ENCODE peak calls at places on chromosomes 2 and 18, in seven cellular contexts. One of them, this sample, is unnamed.

GRCh38 chr2:217657252-217657651 is 345.5 kb downstream of the TNS1 start:
- DNase-seq in Kasumi-1: no peak
- DNase-seq in midbrain: peak; percentile 48
- DNase-seq in ureter: no peak
- DNase-seq in heart left ventricle: no peak
- DNase-seq in breast epithelium: no peak
- DNase-seq in fibroblast of lung: no peak
- DNase-seq in this sample: no peak

GRCh38 chr2:97935719-97936161 is 60.0 kb downstream of the TMEM131 start:
- DNase-seq in breast epithelium: no peak
- DNase-seq in ureter: no peak
- DNase-seq in midbrain: peak; percentile 18
- DNase-seq in heart left ventricle: no peak
- DNase-seq in fibroblast of lung: peak; percentile 63
- DNase-seq in Kasumi-1: no peak
- DNase-seq in this sample: no peak

GRCh38 chr2:160397530-160397865 is 96.1 kb downstream of the RBMS1 start:
- DNase-seq in breast epithelium: no peak
- DNase-seq in ureter: no peak
- DNase-seq in heart left ventricle: no peak
- DNase-seq in Kasumi-1: no peak
- DNase-seq in fibroblast of lung: peak; percentile 72
- DNase-seq in midbrain: no peak
- DNase-seq in this sample: no peak

GRCh38 chr2:144456680-144457079 is 63.2 kb downstream of the ZEB2 start:
- DNase-seq in breast epithelium: no peak
- DNase-seq in midbrain: no peak
- DNase-seq in heart left ventricle: no peak
- DNase-seq in ureter: no peak
- DNase-seq in Kasumi-1: peak; percentile 52
- DNase-seq in fibroblast of lung: peak; percentile 90
- DNase-seq in this sample: no peak

GRCh38 chr18:74541703-74542555 is 7.6 kb downstream of the CNDP1 start:
- DNase-seq in heart left ventricle: no peak
- DNase-seq in ureter: peak; percentile 72
- DNase-seq in Kasumi-1: no peak
- DNase-seq in midbrain: peak; percentile 83
- DNase-seq in fibroblast of lung: no peak
- DNase-seq in breast epithelium: no peak
- DNase-seq in this sample: no peak

GRCh38 chr2:149767516-149767974 is 180.0 kb upstream of the MMADHC start:
- DNase-seq in midbrain: no peak
- DNase-seq in Kasumi-1: no peak
- DNase-seq in breast epithelium: no peak
- DNase-seq in heart left ventricle: no peak
- DNase-seq in ureter: no peak
- DNase-seq in fibroblast of lung: peak; percentile 61
- DNase-seq in this sample: no peak

GRCh38 chr2:62657752-62658151 is 47.8 kb upstream of the EHBP1 start:
- DNase-seq in midbrain: no peak
- DNase-seq in heart left ventricle: no peak
- DNase-seq in Kasumi-1: no peak
- DNase-seq in breast epithelium: no peak
- DNase-seq in fibroblast of lung: no peak
- DNase-seq in ureter: no peak
- DNase-seq in this sample: no peak

GRCh38 chr2:79855264-79856006 is 342.6 kb downstream of the CTNNA2 start:
- DNase-seq in breast epithelium: no peak
- DNase-seq in fibroblast of lung: peak; percentile 25
- DNase-seq in heart left ventricle: no peak
- DNase-seq in midbrain: peak; percentile 66
- DNase-seq in Kasumi-1: peak; percentile 10
- DNase-seq in ureter: no peak
- DNase-seq in this sample: no peak